ENCODE peak calls at places on chromosomes 2 and 18, in ten cellular contexts. E, Y, A, O, Q, U, J, F, B and V are unnamed samples.

GRCh38 chr18:48843596-48843995 is 107.2 kb downstream of the SMAD7 start:
- DNase-seq in E (no peak), Y (no peak), A (no peak), O (no peak), Q (no peak), U (no peak), J (no peak), F (no peak), B (no peak), V (no peak)

GRCh38 chr2:234341332-234341985 is 155.4 kb downstream of the ARL4C start:
- DNase-seq in E (no peak), Y (no peak), A (no peak), O (no peak), Q (no peak), U (no peak), J (no peak), F (no peak), B (no peak), V (no peak)

GRCh38 chr2:142867161-142867560 is 10.3 kb upstream of the KYNU start:
- DNase-seq in E (no peak), Y (no peak), A (no peak), O (no peak), Q (no peak), U (no peak), J (no peak), F (no peak), B (no peak), V (no peak)

GRCh38 chr2:3670941-3671340 is 12.9 kb downstream of the ALLC start:
- DNase-seq in E (no peak), Y (no peak), A (no peak), O (no peak), Q (no peak), U (no peak), J (no peak), F (no peak), B (no peak), V (no peak)

GRCh38 chr2:164934790-164935466 is 20.4 kb downstream of the SLC38A11 start:
- DNase-seq in E (no peak), Y (no peak), A (no peak), O (no peak), Q (no peak), U (no peak), J (no peak), F (no peak), B (peak), V (no peak)

GRCh38 chr2:162234620-162235462 is 8.4 kb downstream of the FAP start:
- DNase-seq in E (no peak), Y (peak), A (no peak), O (no peak), Q (no peak), U (no peak), J (no peak), F (no peak), B (no peak), V (no peak)

GRCh38 chr18:3906072-3906471 is 456.1 kb downstream of the TGIF1 start:
- DNase-seq in E (no peak), Y (no peak), A (no peak), O (no peak), Q (no peak), U (no peak), J (no peak), F (peak), B (no peak), V (no peak)

GRCh38 chr2:198309673-198310280 is 505.4 kb downstream of the PLCL1 start:
- DNase-seq in E (no peak), Y (no peak), A (peak), O (peak), Q (peak), U (peak), J (no peak), F (no peak), B (peak), V (peak)

GRCh38 chr18:74198453-74198852 is 50.1 kb downstream of the TIMM21 start:
- DNase-seq in E (no peak), Y (no peak), A (no peak), O (no peak), Q (no peak), U (no peak), J (no peak), F (no peak), B (no peak), V (no peak)

GRCh38 chr2:129757366-129757914 is 222.0 kb upstream of the RAB6C start:
- DNase-seq in E (no peak), Y (no peak), A (no peak), O (no peak), Q (no peak), U (no peak), J (no peak), F (no peak), B (no peak), V (no peak)

GRCh38 chr2:33292981-33293586 is 183.4 kb upstream of the RASGRP3 start:
- DNase-seq in E (peak), Y (no peak), A (no peak), O (no peak), Q (no peak), U (no peak), J (no peak), F (no peak), B (no peak), V (no peak)

GRCh38 chr2:221874444-221874843 is 302.3 kb upstream of the EPHA4 start:
- DNase-seq in E (no peak), Y (no peak), A (no peak), O (no peak), Q (no peak), U (no peak), J (no peak), F (no peak), B (no peak), V (no peak)

GRCh38 chr2:105078906-105079305 is 41.0 kb downstream of the MRPS9 start:
- DNase-seq in E (no peak), Y (no peak), A (no peak), O (no peak), Q (no peak), U (no peak), J (no peak), F (no peak), B (no peak), V (no peak)
- TF ChIP-seq EP300 in E (no peak), Y (no peak), A (no peak), O (no peak), Q (no peak), U (no peak), J (no peak), F (no peak), B (no peak), V (no peak)

GRCh38 chr2:47226124-47227040 is 71.3 kb upstream of the STPG4 start:
- DNase-seq in E (no peak), Y (no peak), A (no peak), O (no peak), Q (no peak), U (no peak), J (no peak), F (no peak), B (peak), V (no peak)
- TF ChIP-seq EP300 in E (no peak), Y (no peak), A (no peak), O (no peak), Q (no peak), U (no peak), J (no peak), F (no peak), B (no peak), V (no peak)

GRCh38 chr2:226378733-226379132 is 420.9 kb downstream of the IRS1 start:
- DNase-seq in E (no peak), Y (no peak), A (no peak), O (no peak), Q (no peak), U (no peak), J (no peak), F (no peak), B (no peak), V (peak)
- TF ChIP-seq EP300 in E (no peak), Y (no peak), A (no peak), O (no peak), Q (no peak), U (no peak), J (no peak), F (no peak), B (peak), V (no peak)

GRCh38 chr18:72089432-72089831 is 454.7 kb downstream of the CBLN2 start:
- DNase-seq in E (no peak), Y (no peak), A (no peak), O (no peak), Q (no peak), U (no peak), J (no peak), F (no peak), B (no peak), V (no peak)

GRCh38 chr18:72086421-72086820 is 457.7 kb downstream of the CBLN2 start:
- DNase-seq in E (no peak), Y (no peak), A (no peak), O (no peak), Q (no peak), U (no peak), J (no peak), F (no peak), B (peak), V (no peak)

GRCh38 chr18:72091369-72091768 is 452.8 kb downstream of the CBLN2 start:
- DNase-seq in E (no peak), Y (no peak), A (no peak), O (no peak), Q (no peak), U (no peak), J (no peak), F (no peak), B (no peak), V (no peak)
- TF ChIP-seq EP300 in E (no peak), Y (no peak), A (no peak), O (no peak), Q (no peak), U (no peak), J (no peak), F (no peak), B (no peak), V (no peak)

DNA sequence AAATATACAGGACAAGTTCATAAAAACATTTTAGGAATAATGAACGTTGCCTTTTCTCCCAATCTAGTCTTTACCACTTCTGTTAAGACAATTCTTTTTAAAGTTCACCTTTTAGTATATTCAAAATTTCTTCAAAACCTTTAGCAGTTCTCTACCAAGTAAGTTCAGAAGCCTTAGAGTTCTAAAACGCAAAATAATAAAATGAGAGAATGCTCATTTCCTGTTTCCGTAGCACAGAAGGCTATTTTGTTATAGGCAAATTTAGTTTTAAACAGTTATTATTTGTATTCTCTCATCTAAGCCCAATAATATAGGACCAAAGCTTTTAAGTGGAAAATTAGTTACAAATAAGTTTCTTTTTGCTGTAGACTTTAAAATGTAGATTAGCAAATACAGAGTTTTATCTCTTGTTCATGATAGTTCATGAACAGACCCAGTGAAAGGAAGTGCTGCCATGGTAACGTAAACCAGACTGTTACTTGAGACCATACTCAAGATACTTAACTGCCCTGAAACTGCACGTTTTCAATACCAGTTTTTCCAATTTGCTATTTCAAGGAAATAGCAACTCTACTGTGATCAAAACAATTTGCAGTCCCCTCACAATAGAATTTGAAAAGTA is 173.1 kb upstream of the STON1 start:
- DNase-seq in E (no peak), Y (no peak), A (no peak), O (no peak), Q (no peak), U (peak), J (no peak), F (no peak), B (no peak), V (no peak)
- TF ChIP-seq EP300 in E (no peak), Y (no peak), A (no peak), O (no peak), Q (no peak), U (no peak), J (no peak), F (no peak), B (no peak), V (no peak)